ENCODE peak calls at places on chromosomes 4 and X, in seven cellular contexts. One of them, this sample, is unnamed.

GRCh38 chr4:140743194-140743931 is 12.8 kb downstream of the TBC1D9 start:
- DNase-seq in effector CD4-positive, alpha-beta T cell: no peak
- DNase-seq in RPMI8226: peak; percentile 67
- DNase-seq in stimulated activated CD8-positive, alpha-beta memory T cell treated with anti-CD3 and anti-CD28 coated beads, Interleukin-15, amount 100 ng/mL, for 24 hours: no peak
- DNase-seq in activated T-helper 1 cell treated with anti-CD3 and anti-CD28 coated beads, Interleukin-2, amount 50 U/mL, for 16 hours: no peak
- DNase-seq in Right ventricle myocardium superior: no peak
- DNase-seq in AG08396: peak; percentile 8
- DNase-seq in this sample: peak; percentile 27

GRCh38 chr4:42074294-42074693 is 78.2 kb downstream of the BEND4 start:
- DNase-seq in AG08396: no peak
- DNase-seq in effector CD4-positive, alpha-beta T cell: no peak
- DNase-seq in stimulated activated CD8-positive, alpha-beta memory T cell treated with anti-CD3 and anti-CD28 coated beads, Interleukin-15, amount 100 ng/mL, for 24 hours: no peak
- DNase-seq in Right ventricle myocardium superior: no peak
- DNase-seq in activated T-helper 1 cell treated with anti-CD3 and anti-CD28 coated beads, Interleukin-2, amount 50 U/mL, for 16 hours: no peak
- DNase-seq in RPMI8226: no peak
- DNase-seq in this sample: no peak

GRCh38 chrX:153411255-153411987 is at the start of gene ZFP92:
- DNase-seq in activated T-helper 1 cell treated with anti-CD3 and anti-CD28 coated beads, Interleukin-2, amount 50 U/mL, for 16 hours: peak; percentile 17
- DNase-seq in stimulated activated CD8-positive, alpha-beta memory T cell treated with anti-CD3 and anti-CD28 coated beads, Interleukin-15, amount 100 ng/mL, for 24 hours: peak; percentile 7
- DNase-seq in AG08396: peak; percentile 44
- DNase-seq in effector CD4-positive, alpha-beta T cell: no peak
- DNase-seq in Right ventricle myocardium superior: peak; percentile 54
- DNase-seq in RPMI8226: peak; percentile 51
- DNase-seq in this sample: no peak

GRCh38 chrX:130057209-130057608 is 53.1 kb downstream of the ELF4 start:
- DNase-seq in stimulated activated CD8-positive, alpha-beta memory T cell treated with anti-CD3 and anti-CD28 coated beads, Interleukin-15, amount 100 ng/mL, for 24 hours: no peak
- DNase-seq in RPMI8226: no peak
- DNase-seq in effector CD4-positive, alpha-beta T cell: no peak
- DNase-seq in AG08396: no peak
- DNase-seq in activated T-helper 1 cell treated with anti-CD3 and anti-CD28 coated beads, Interleukin-2, amount 50 U/mL, for 16 hours: no peak
- DNase-seq in Right ventricle myocardium superior: no peak
- DNase-seq in this sample: no peak

GRCh38 chr4:40212674-40213504 is 16.1 kb downstream of the RHOH start:
- DNase-seq in effector CD4-positive, alpha-beta T cell: no peak
- DNase-seq in AG08396: no peak
- DNase-seq in RPMI8226: no peak
- DNase-seq in stimulated activated CD8-positive, alpha-beta memory T cell treated with anti-CD3 and anti-CD28 coated beads, Interleukin-15, amount 100 ng/mL, for 24 hours: no peak
- DNase-seq in activated T-helper 1 cell treated with anti-CD3 and anti-CD28 coated beads, Interleukin-2, amount 50 U/mL, for 16 hours: no peak
- DNase-seq in Right ventricle myocardium superior: no peak
- DNase-seq in this sample: no peak

GRCh38 chr4:1794809-1795303 is 1.8 kb downstream of the FGFR3 start:
- DNase-seq in Right ventricle myocardium superior: no peak
- DNase-seq in AG08396: no peak
- DNase-seq in effector CD4-positive, alpha-beta T cell: no peak
- DNase-seq in stimulated activated CD8-positive, alpha-beta memory T cell treated with anti-CD3 and anti-CD28 coated beads, Interleukin-15, amount 100 ng/mL, for 24 hours: no peak
- DNase-seq in RPMI8226: no peak
- DNase-seq in activated T-helper 1 cell treated with anti-CD3 and anti-CD28 coated beads, Interleukin-2, amount 50 U/mL, for 16 hours: no peak
- DNase-seq in this sample: no peak

GRCh38 chr4:176001171-176002006 is 64.3 kb upstream of the WDR17 start:
- DNase-seq in effector CD4-positive, alpha-beta T cell: no peak
- DNase-seq in RPMI8226: no peak
- DNase-seq in Right ventricle myocardium superior: peak; percentile 47
- DNase-seq in AG08396: peak; percentile 18
- DNase-seq in stimulated activated CD8-positive, alpha-beta memory T cell treated with anti-CD3 and anti-CD28 coated beads, Interleukin-15, amount 100 ng/mL, for 24 hours: no peak
- DNase-seq in activated T-helper 1 cell treated with anti-CD3 and anti-CD28 coated beads, Interleukin-2, amount 50 U/mL, for 16 hours: no peak
- DNase-seq in this sample: no peak

GRCh38 chr4:10157478-10158354 is 41.1 kb upstream of the WDR1 start:
- DNase-seq in Right ventricle myocardium superior: peak; percentile 45
- DNase-seq in AG08396: peak; percentile 79
- DNase-seq in RPMI8226: peak; percentile 42
- DNase-seq in stimulated activated CD8-positive, alpha-beta memory T cell treated with anti-CD3 and anti-CD28 coated beads, Interleukin-15, amount 100 ng/mL, for 24 hours: no peak
- DNase-seq in activated T-helper 1 cell treated with anti-CD3 and anti-CD28 coated beads, Interleukin-2, amount 50 U/mL, for 16 hours: no peak
- DNase-seq in effector CD4-positive, alpha-beta T cell: peak; percentile 8
- DNase-seq in this sample: peak; percentile 62

GRCh38 chr4:22873899-22874298 is 181.2 kb downstream of the GBA3 start:
- DNase-seq in stimulated activated CD8-positive, alpha-beta memory T cell treated with anti-CD3 and anti-CD28 coated beads, Interleukin-15, amount 100 ng/mL, for 24 hours: no peak
- DNase-seq in Right ventricle myocardium superior: no peak
- DNase-seq in activated T-helper 1 cell treated with anti-CD3 and anti-CD28 coated beads, Interleukin-2, amount 50 U/mL, for 16 hours: no peak
- DNase-seq in RPMI8226: no peak
- DNase-seq in AG08396: no peak
- DNase-seq in effector CD4-positive, alpha-beta T cell: no peak
- DNase-seq in this sample: no peak

GRCh38 chr4:16590792-16591191 is 307.7 kb downstream of the LDB2 start:
- DNase-seq in Right ventricle myocardium superior: no peak
- DNase-seq in effector CD4-positive, alpha-beta T cell: no peak
- DNase-seq in stimulated activated CD8-positive, alpha-beta memory T cell treated with anti-CD3 and anti-CD28 coated beads, Interleukin-15, amount 100 ng/mL, for 24 hours: no peak
- DNase-seq in RPMI8226: no peak
- DNase-seq in AG08396: no peak
- DNase-seq in activated T-helper 1 cell treated with anti-CD3 and anti-CD28 coated beads, Interleukin-2, amount 50 U/mL, for 16 hours: no peak
- DNase-seq in this sample: no peak

GRCh38 chr4:10223782-10224181 is 107.2 kb upstream of the WDR1 start:
- DNase-seq in effector CD4-positive, alpha-beta T cell: no peak
- DNase-seq in RPMI8226: no peak
- DNase-seq in stimulated activated CD8-positive, alpha-beta memory T cell treated with anti-CD3 and anti-CD28 coated beads, Interleukin-15, amount 100 ng/mL, for 24 hours: no peak
- DNase-seq in activated T-helper 1 cell treated with anti-CD3 and anti-CD28 coated beads, Interleukin-2, amount 50 U/mL, for 16 hours: no peak
- DNase-seq in Right ventricle myocardium superior: no peak
- DNase-seq in AG08396: no peak
- DNase-seq in this sample: no peak

GRCh38 chrX:17405225-17405969 is 30.4 kb downstream of the NHS start:
- DNase-seq in activated T-helper 1 cell treated with anti-CD3 and anti-CD28 coated beads, Interleukin-2, amount 50 U/mL, for 16 hours: no peak
- DNase-seq in Right ventricle myocardium superior: no peak
- DNase-seq in RPMI8226: no peak
- DNase-seq in stimulated activated CD8-positive, alpha-beta memory T cell treated with anti-CD3 and anti-CD28 coated beads, Interleukin-15, amount 100 ng/mL, for 24 hours: no peak
- DNase-seq in AG08396: peak; percentile 18
- DNase-seq in effector CD4-positive, alpha-beta T cell: no peak
- DNase-seq in this sample: peak; percentile 27

GRCh38 chr4:99099311-99099710 is 10.7 kb upstream of the ADH5 start:
- DNase-seq in effector CD4-positive, alpha-beta T cell: no peak
- DNase-seq in activated T-helper 1 cell treated with anti-CD3 and anti-CD28 coated beads, Interleukin-2, amount 50 U/mL, for 16 hours: no peak
- DNase-seq in RPMI8226: no peak
- DNase-seq in AG08396: no peak
- DNase-seq in Right ventricle myocardium superior: no peak
- DNase-seq in stimulated activated CD8-positive, alpha-beta memory T cell treated with anti-CD3 and anti-CD28 coated beads, Interleukin-15, amount 100 ng/mL, for 24 hours: no peak
- DNase-seq in this sample: no peak

GRCh38 chr4:186658657-186659056 is 65.0 kb downstream of the FAT1 start:
- DNase-seq in stimulated activated CD8-positive, alpha-beta memory T cell treated with anti-CD3 and anti-CD28 coated beads, Interleukin-15, amount 100 ng/mL, for 24 hours: no peak
- DNase-seq in AG08396: no peak
- DNase-seq in RPMI8226: no peak
- DNase-seq in Right ventricle myocardium superior: no peak
- DNase-seq in activated T-helper 1 cell treated with anti-CD3 and anti-CD28 coated beads, Interleukin-2, amount 50 U/mL, for 16 hours: no peak
- DNase-seq in effector CD4-positive, alpha-beta T cell: no peak
- DNase-seq in this sample: no peak

GRCh38 chr4:177558995-177559394 is 116.8 kb upstream of the AGA start:
- DNase-seq in AG08396: no peak
- DNase-seq in Right ventricle myocardium superior: no peak
- DNase-seq in activated T-helper 1 cell treated with anti-CD3 and anti-CD28 coated beads, Interleukin-2, amount 50 U/mL, for 16 hours: no peak
- DNase-seq in RPMI8226: no peak
- DNase-seq in effector CD4-positive, alpha-beta T cell: no peak
- DNase-seq in stimulated activated CD8-positive, alpha-beta memory T cell treated with anti-CD3 and anti-CD28 coated beads, Interleukin-15, amount 100 ng/mL, for 24 hours: no peak
- DNase-seq in this sample: no peak

This sample was measured in Caco-2.